ENCODE peak calls at places on chromosomes 13 and 19, in five cellular contexts. Z is dorsolateral prefrontal cortex, V is foreskin fibroblast, K is WERI-Rb-1, P is RWPE1. B is an unnamed sample.
A peak's percentile ranks its signal among the peaks of the same experiment; 100 is the strongest.

GRCh38 chr13:114061746-114062145 is 70.7 kb downstream of the RASA3 start:
- DNase-seq in V (no peak), Z (no peak), P (no peak), K (no peak), B (no peak)

GRCh38 chr19:6056282-6056741 is 54.0 kb downstream of the RFX2 start:
- DNase-seq in Z (no peak), P (no peak), K (no peak), V (no peak), B (no peak)

GRCh38 chr13:94280357-94280756 is 199.1 kb downstream of the DCT start:
- DNase-seq in Z (no peak), V (no peak), K (no peak), P (no peak), B (no peak)

GRCh38 chr19:741506-742131 is 9.3 kb upstream of the MISP start:
- DNase-seq in K (peak; percentile 37), P (no peak), V (no peak), Z (no peak), B (no peak)

GRCh38 chr19:39156230-39156890 is 30.8 kb downstream of the PAK4 start:
- DNase-seq in K (no peak), V (no peak), Z (no peak), P (no peak), B (no peak)

GRCh38 chr13:46751811-46752635 is 44.9 kb downstream of the ESD start:
- DNase-seq in K (peak; percentile 14), P (no peak), Z (peak; percentile 53), V (no peak), B (no peak)

GRCh38 chr19:7528192-7528519 is 5.7 kb downstream of the MCOLN1 start:
- DNase-seq in K (no peak), V (no peak), Z (no peak), P (no peak), B (no peak)

GRCh38 chr13:30743319-30744055 is 8.1 kb downstream of the ALOX5AP start:
- DNase-seq in P (peak; percentile 93), V (peak; percentile 95), Z (no peak), K (no peak), B (no peak)

GRCh38 chr19:44694184-44694579 is 4.8 kb upstream of the CEACAM16 start:
- DNase-seq in Z (no peak), P (no peak), K (no peak), V (no peak), B (no peak)

GRCh38 chr19:5803441-5803751 is 1.5 kb upstream of the NRTN start:
- DNase-seq in Z (no peak), K (no peak), P (no peak), V (no peak), B (no peak)

GRCh38 chr13:21164631-21165030 is 11.7 kb downstream of the SKA3 start:
- DNase-seq in P (no peak), Z (no peak), K (no peak), V (no peak), B (no peak)

GRCh38 chr19:19528721-19529490 is at the start of gene YJEFN3:
- DNase-seq in Z (peak; percentile 85), K (peak; percentile 66), V (no peak), P (no peak), B (no peak)

GRCh38 chr13:30194906-30195305 is 112.4 kb downstream of the KATNAL1 start:
- DNase-seq in K (no peak), V (no peak), Z (no peak), P (no peak), B (no peak)

GRCh38 chr19:33712268-33712667 is 84.4 kb upstream of the KCTD15 start:
- DNase-seq in K (no peak), Z (peak; percentile 73), P (no peak), V (no peak), B (no peak)

GRCh38 chr13:112892759-112893569 is 76.0 kb upstream of the MCF2L start:
- DNase-seq in P (no peak), Z (no peak), V (no peak), K (peak; percentile 28), B (no peak)

GRCh38 chr19:56348289-56348877 is 33.7 kb upstream of the ZSCAN5A start:
- DNase-seq in P (no peak), Z (no peak), V (no peak), K (peak; percentile 41), B (no peak)
- TF ChIP-seq CTCF in P (peak; percentile 29), Z (no peak), V (peak; percentile 24), K (peak; percentile 42), B (peak; percentile 30)

GRCh38 chr19:13234518-13234917 is 84.3 kb downstream of the IER2 start:
- DNase-seq in V (no peak), K (peak; percentile 77), P (peak; percentile 50), Z (no peak), B (no peak)
- TF ChIP-seq CTCF in V (peak; percentile 48), K (peak; percentile 91), P (peak; percentile 67), Z (peak; percentile 31), B (peak; percentile 68)

GRCh38 chr19:30044273-30045259 is 102.5 kb downstream of the URI1 start:
- DNase-seq in K (no peak), P (no peak), V (no peak), Z (no peak), B (no peak)

GRCh38 chr19:30049226-30049625 is 107.2 kb downstream of the URI1 start:
- DNase-seq in Z (no peak), P (no peak), K (no peak), V (no peak), B (no peak)

GRCh38 chr19:30049844-30050667 is 108.0 kb downstream of the URI1 start:
- DNase-seq in Z (no peak), K (no peak), V (no peak), P (no peak), B (no peak)

GRCh38 chr19:30047355-30047895 is 105.4 kb downstream of the URI1 start:
- DNase-seq in Z (no peak), P (no peak), V (no peak), K (no peak), B (no peak)

DNA sequence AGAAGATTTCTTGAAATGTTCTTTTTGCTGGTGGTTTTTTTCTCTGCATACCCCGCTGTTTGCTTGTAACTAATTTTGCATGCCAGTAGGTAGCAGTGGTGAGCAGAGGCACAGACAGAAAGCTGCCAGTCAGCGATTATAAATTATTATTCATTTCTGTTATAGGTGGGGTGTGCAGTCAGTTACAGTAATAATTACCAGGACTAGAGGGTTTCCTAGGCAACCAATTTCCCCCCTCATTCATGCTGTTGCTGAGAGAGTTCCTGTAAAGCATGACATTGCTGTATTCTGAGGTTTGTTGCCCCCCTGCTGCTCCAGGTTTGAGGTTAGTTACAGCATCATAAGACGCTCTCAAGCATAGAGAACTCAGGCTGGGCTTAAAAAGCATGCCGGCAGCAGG is 104.5 kb downstream of the URI1 start:
- DNase-seq in P (no peak), K (no peak), V (no peak), Z (peak; percentile 28), B (no peak)
- TF ChIP-seq CTCF in P (peak; percentile 19), K (peak; percentile 53), V (peak; percentile 37), Z (peak; percentile 61), B (peak; percentile 54)

DNA sequence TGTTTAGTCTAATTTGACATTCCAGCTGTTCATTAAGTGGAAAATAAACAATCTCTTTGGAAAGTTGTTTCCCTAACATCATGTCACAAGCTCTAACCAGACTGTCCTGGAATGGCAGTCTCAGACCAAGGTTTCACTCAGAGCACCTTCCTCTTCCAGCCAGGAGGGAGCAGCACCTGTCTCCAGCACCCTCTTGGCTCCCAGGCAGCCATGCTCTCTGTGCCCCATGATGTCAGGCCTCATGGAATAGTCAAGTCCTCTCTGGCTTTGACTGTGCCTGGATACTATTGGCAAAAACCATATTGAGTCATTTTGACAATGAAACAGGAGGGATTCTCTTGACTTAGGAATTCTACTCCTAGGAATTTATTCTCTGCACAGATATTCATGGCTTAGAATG is 171.4 kb downstream of the OXGR1 start:
- DNase-seq in V (no peak), K (peak; percentile 66), Z (no peak), P (no peak), B (no peak)
- TF ChIP-seq CTCF in V (no peak), K (peak; percentile 92), Z (peak; percentile 15), P (no peak), B (peak; percentile 20)

DNA sequence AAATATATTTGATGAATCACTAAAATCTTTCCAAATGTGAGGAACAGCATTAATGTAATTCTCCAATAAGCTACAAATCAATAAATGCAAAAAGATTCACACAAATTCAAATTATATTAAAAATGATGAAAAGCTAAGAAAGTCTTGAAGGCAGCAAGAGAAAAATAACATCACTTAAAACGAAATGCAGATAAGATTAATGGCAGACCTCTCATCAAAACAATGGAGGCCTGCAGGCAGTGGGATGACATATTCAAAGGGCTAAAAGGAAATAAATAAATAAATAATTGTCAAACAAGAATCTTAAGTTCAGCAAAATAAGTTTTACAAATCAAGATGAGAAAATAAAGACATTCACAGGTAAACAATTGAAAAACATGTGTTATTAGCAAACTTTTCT is 952.1 kb downstream of the SLITRK6 start:
- DNase-seq in Z (no peak), V (no peak), P (no peak), K (no peak), B (no peak)
- TF ChIP-seq CTCF in Z (no peak), V (no peak), P (no peak), K (no peak), B (no peak)

DNA sequence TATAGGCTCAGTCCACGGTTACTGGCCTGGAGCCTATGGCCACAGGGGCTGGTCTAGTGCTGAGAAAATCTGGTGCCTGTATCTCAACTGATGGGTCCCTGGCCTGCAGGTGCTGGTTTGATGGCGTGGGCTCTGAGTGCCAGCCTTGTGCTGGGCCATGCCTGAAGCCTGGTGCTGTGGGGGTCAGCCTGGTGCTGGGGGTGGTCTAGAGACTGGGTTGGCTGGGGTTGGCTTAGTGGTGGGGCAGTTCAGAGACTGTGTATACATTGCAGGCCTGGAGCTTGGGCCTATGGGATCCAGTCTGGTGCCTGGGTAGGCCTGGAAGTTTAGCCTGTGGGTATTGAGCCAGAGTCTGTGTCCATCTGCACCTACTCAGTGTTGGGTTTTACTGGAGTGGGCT is 36.4 kb downstream of the SLC10A2 start:
- DNase-seq in Z (no peak), V (no peak), K (no peak), P (no peak), B (no peak)
- TF ChIP-seq CTCF in Z (no peak), V (no peak), K (no peak), P (no peak), B (no peak)

DNA sequence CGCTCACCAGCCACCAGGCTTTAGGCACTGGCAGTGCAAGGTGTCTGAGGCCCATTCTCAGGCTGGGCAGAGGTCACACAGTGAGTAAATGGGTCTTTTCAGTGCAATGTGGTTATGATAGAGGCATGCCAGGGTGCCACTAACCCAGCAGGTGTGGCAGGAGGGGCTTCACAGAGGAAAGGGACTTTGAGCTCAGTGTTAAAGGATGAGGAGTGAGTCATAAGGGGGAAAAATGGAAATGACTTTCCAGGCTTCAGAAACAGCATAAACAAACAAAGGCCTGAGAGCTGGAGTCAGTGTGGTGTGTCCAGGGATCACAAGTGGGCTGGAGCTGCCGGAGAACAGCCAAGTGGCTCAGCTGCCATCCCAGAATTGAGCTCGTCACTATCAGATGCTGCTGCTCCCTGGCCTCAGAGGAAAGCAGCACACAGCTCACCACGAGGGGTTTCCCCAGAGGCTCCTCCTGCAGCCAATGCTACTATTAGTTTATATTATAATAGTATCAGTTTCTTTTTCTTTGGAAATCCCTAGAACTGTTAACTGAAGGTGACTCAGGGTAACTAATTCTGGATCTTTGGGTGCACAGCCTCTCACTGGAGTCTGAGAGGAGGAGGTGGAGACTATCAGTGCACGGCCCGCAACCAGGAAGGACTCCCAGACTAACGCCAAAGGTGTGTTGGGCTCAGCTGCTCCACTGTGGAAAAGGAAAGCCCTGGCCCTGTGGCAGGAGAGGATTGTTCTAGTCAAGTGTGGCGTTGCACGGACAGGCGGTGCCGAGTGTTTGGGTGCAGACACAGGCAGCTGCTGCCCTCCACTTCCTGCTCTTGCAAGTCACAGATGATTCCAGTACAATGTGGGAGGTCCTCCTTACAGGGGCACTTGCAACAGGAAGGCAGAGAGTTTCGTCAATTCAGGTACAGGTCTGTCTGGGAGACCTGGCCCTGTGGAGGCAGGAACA is 39.5 kb downstream of the DHRS12 start:
- DNase-seq in Z (no peak), P (no peak), K (no peak), V (peak; percentile 80), B (no peak)
- TF ChIP-seq CTCF in Z (no peak), P (no peak), K (no peak), V (no peak), B (no peak)

GRCh38 chr13:99830931-99831330 is 140.6 kb downstream of the ZIC5 start:
- DNase-seq in V (no peak), Z (no peak), K (no peak), P (no peak), B (no peak)
- TF ChIP-seq CTCF in V (no peak), Z (no peak), K (peak; percentile 60), P (no peak), B (no peak)

B was measured in D721Med.